ENCODE peak calls at places on chromosome 10, in seven cellular contexts. Y is transverse colon, W is neural progenitor cell, M is RWPE1, O is HFF-Myc, X is right atrium auricular region, F is heart right ventricle. E is an unnamed sample.

GRCh38 chr10:81949283-81949682 is 74.3 kb downstream of the NRG3 start:
- DNase-seq in O (no peak), Y (no peak), M (no peak), F (no peak), X (no peak), W (peak; percentile 9), E (no peak)

GRCh38 chr10:131437556-131438465 is 126.3 kb upstream of the TCERG1L start:
- DNase-seq in M (peak; percentile 36), X (no peak), W (peak; percentile 39), O (no peak), Y (no peak), F (no peak), E (no peak)

GRCh38 chr10:95389982-95390381 is 99.2 kb upstream of the PDLIM1 start:
- DNase-seq in M (no peak), Y (no peak), O (no peak), F (no peak), X (no peak), W (no peak), E (no peak)

GRCh38 chr10:31317652-31318381 is 1.2 kb upstream of the ZEB1 start:
- DNase-seq in M (no peak), O (no peak), Y (peak; percentile 78), W (peak; percentile 32), X (no peak), F (no peak), E (no peak)

GRCh38 chr10:73117976-73118743 is 7.9 kb downstream of the NUDT13 start:
- DNase-seq in F (no peak), X (no peak), M (peak; percentile 75), W (no peak), Y (no peak), O (no peak), E (peak; percentile 39)

GRCh38 chr10:52368725-52369124 is 54.6 kb downstream of the DKK1 start:
- DNase-seq in O (no peak), W (no peak), X (no peak), Y (no peak), M (no peak), F (no peak), E (no peak)

GRCh38 chr10:63889756-63890155 is 368.6 kb downstream of the REEP3 start:
- DNase-seq in F (no peak), Y (no peak), O (no peak), M (no peak), W (no peak), X (no peak), E (no peak)

GRCh38 chr10:1609596-1609995 is 127.7 kb downstream of the ADARB2 start:
- DNase-seq in Y (no peak), X (no peak), F (no peak), M (no peak), O (no peak), W (no peak), E (no peak)

GRCh38 chr10:84160663-84161362 is 12.8 kb upstream of the GPR15LG start:
- DNase-seq in O (no peak), W (peak; percentile 13), F (no peak), M (no peak), X (no peak), Y (no peak), E (no peak)

GRCh38 chr10:131159771-131160170 is 151.8 kb downstream of the TCERG1L start:
- DNase-seq in Y (no peak), W (no peak), M (no peak), O (no peak), F (no peak), X (no peak), E (no peak)

GRCh38 chr10:110993024-110993693 is 73.8 kb downstream of the SHOC2 start:
- DNase-seq in X (no peak), M (peak; percentile 26), Y (no peak), W (no peak), O (peak; percentile 25), F (no peak), E (peak; percentile 80)

GRCh38 chr10:61612451-61612850 is 50.3 kb upstream of the CABCOCO1 start:
- DNase-seq in Y (no peak), O (no peak), W (no peak), M (no peak), X (no peak), F (no peak), E (no peak)

GRCh38 chr10:51937736-51938135 is 238.3 kb upstream of the CSTF2T start:
- DNase-seq in O (no peak), F (no peak), Y (no peak), X (no peak), W (no peak), M (no peak), E (peak; percentile 43)

GRCh38 chr10:62690703-62691102 is 113.8 kb upstream of the ADO start:
- DNase-seq in W (peak; percentile 8), Y (no peak), X (no peak), M (no peak), F (no peak), O (no peak), E (no peak)

GRCh38 chr10:122114156-122114747 is 125.3 kb downstream of the TACC2 start:
- DNase-seq in F (peak; percentile 36), X (no peak), O (no peak), Y (peak; percentile 23), W (no peak), M (no peak), E (no peak)

GRCh38 chr10:130466271-130466997 is 330.2 kb downstream of the GLRX3 start:
- DNase-seq in X (peak; percentile 18), O (no peak), Y (no peak), M (no peak), F (no peak), W (no peak), E (no peak)

GRCh38 chr10:71632200-71632820 is 87.3 kb downstream of the C10orf105 start:
- DNase-seq in X (no peak), M (no peak), Y (no peak), F (no peak), O (no peak), W (no peak), E (no peak)

GRCh38 chr10:14621037-14621436 is 153.7 kb downstream of the FAM107B start:
- DNase-seq in Y (no peak), F (no peak), W (no peak), X (no peak), O (no peak), M (no peak), E (no peak)

GRCh38 chr10:106508920-106509319 is 655.6 kb downstream of the SORCS1 start:
- DNase-seq in X (no peak), W (no peak), F (no peak), Y (no peak), M (peak; percentile 8), O (no peak), E (no peak)

GRCh38 chr10:107427021-107427420 is 262.5 kb upstream of the SORCS1 start:
- DNase-seq in X (no peak), O (no peak), W (no peak), F (no peak), Y (no peak), M (no peak), E (no peak)

GRCh38 chr10:96025566-96025965 is 17.8 kb upstream of the CCNJ start:
- DNase-seq in F (no peak), Y (no peak), O (no peak), M (no peak), W (peak; percentile 37), X (no peak), E (no peak)

GRCh38 chr10:94038024-94038423 is 44.3 kb downstream of the PLCE1 start:
- DNase-seq in F (no peak), O (peak; percentile 2), Y (no peak), W (peak; percentile 4), M (peak; percentile 9), X (no peak), E (no peak)

GRCh38 chr10:119028900-119029612 is 458 bp upstream of the NANOS1 start:
- DNase-seq in W (peak; percentile 97), O (no peak), F (peak; percentile 92), M (peak; percentile 94), X (peak; percentile 90), Y (peak; percentile 89), E (peak; percentile 68)

GRCh38 chr10:598415-599170 is 90.9 kb downstream of the DIP2C start:
- DNase-seq in W (peak; percentile 55), Y (no peak), M (no peak), X (no peak), O (peak; percentile 56), F (no peak), E (peak; percentile 97)

GRCh38 chr10:87817873-87818504 is at the start of gene ATAD1:
- DNase-seq in M (peak; percentile 90), X (peak; percentile 83), Y (peak; percentile 90), W (peak; percentile 89), O (peak; percentile 56), F (peak; percentile 84), E (peak; percentile 75)

GRCh38 chr10:99435986-99436633 is 5.7 kb upstream of the GOT1 start:
- DNase-seq in M (no peak), Y (no peak), X (no peak), F (no peak), W (peak; percentile 48), O (no peak), E (peak; percentile 61)

GRCh38 chr10:130726996-130727725 is 584.4 kb downstream of the TCERG1L start:
- DNase-seq in X (no peak), O (no peak), M (no peak), W (no peak), Y (no peak), F (no peak), E (no peak)

GRCh38 chr10:23656735-23657134 is 217.9 kb downstream of the OTUD1 start:
- DNase-seq in O (no peak), X (no peak), M (peak; percentile 5), Y (no peak), W (peak; percentile 41), F (no peak), E (no peak)

DNA sequence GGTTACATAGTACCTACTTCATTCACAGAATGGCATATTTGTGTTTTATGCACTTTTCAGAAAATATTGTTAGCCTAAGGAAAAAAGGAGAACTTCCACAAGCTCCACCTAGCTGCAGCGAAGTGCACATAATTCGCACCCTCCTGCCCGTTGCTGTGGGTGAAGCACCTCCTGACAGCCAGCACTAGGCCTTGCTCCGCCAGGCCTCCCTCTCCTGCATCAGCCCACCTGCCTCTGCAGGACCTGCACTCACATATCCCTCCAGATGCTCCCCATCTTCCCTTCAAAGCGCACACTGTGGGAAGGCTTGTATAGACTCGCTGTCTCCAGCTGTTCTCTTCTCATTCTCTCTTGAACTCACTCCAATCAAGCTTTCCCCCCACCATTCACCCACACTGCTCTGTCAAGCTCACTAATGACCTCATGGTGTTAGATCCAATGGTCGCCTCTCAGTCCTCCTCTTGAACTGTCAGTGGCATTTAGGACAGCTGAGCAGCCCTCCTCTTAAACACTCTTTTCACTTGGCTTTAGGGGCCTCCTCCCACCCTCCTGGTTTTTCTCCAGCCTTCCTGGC is 20.7 kb upstream of the GRID1 start:
- DNase-seq in W (peak; percentile 39), Y (no peak), X (peak; percentile 44), M (no peak), O (no peak), F (no peak), E (no peak)
- TF ChIP-seq CTCF in W (no peak), Y (no peak), X (no peak), M (no peak), O (no peak), F (no peak), E (peak; percentile 43)

GRCh38 chr10:11536256-11536655 is 75.2 kb downstream of the USP6NL start:
- DNase-seq in W (no peak), O (no peak), M (no peak), F (no peak), Y (no peak), X (no peak), E (no peak)
- TF ChIP-seq CTCF in W (no peak), O (no peak), M (no peak), F (no peak), Y (no peak), X (no peak), E (no peak)

GRCh38 chr10:70060389-70060788 is 7.7 kb downstream of the MACROH2A2 start:
- DNase-seq in M (no peak), X (no peak), Y (no peak), F (no peak), W (no peak), O (no peak), E (no peak)
- TF ChIP-seq CTCF in M (no peak), X (no peak), Y (no peak), F (no peak), W (no peak), O (no peak), E (no peak)

GRCh38 chr10:20768849-20769248 is 128.3 kb downstream of the NEBL start:
- DNase-seq in F (no peak), Y (no peak), M (peak; percentile 9), O (no peak), X (no peak), W (peak; percentile 49), E (no peak)
- TF ChIP-seq CTCF in F (peak; percentile 74), Y (peak; percentile 34), M (peak; percentile 41), O (no peak), X (peak; percentile 66), W (peak; percentile 64), E (no peak)

E was measured in HFFc6.